ENCODE peak calls at places on chromosome 10, in seven cellular contexts. B, A, Y, K, I, M and T are unnamed samples. For H3K4me1, the result is how much of the 10 kb centered on the place peaks cover.

GRCh38 chr10:109961181-109962001 is 38.1 kb upstream of the XPNPEP1 start:
- DNase-seq in B (no peak), A (no peak), Y (no peak), K (no peak), I (no peak), M (no peak), T (no peak)

GRCh38 chr10:28875535-28876208 is 198.4 kb downstream of the BAMBI start:
- DNase-seq in B (no peak), A (no peak), Y (no peak), K (peak), I (no peak), M (no peak), T (no peak)

GRCh38 chr10:8502611-8503010 is 448.1 kb downstream of the GATA3 start:
- DNase-seq in B (no peak), A (no peak), Y (no peak), K (no peak), I (no peak), M (no peak), T (no peak)

GRCh38 chr10:110274072-110274627 is 30.6 kb downstream of the SMNDC1 start:
- DNase-seq in B (no peak), A (no peak), Y (no peak), K (no peak), I (no peak), M (no peak), T (no peak)

GRCh38 chr10:124967255-124967654 is 25.3 kb downstream of the ZRANB1 start:
- DNase-seq in B (no peak), A (no peak), Y (no peak), K (no peak), I (no peak), M (no peak), T (no peak)

GRCh38 chr10:17084258-17084657 is 45.4 kb downstream of the CUBN start:
- DNase-seq in B (no peak), A (no peak), Y (no peak), K (no peak), I (no peak), M (no peak), T (no peak)

GRCh38 chr10:118584181-118584954 is 11.1 kb downstream of the PRLHR start:
- DNase-seq in B (no peak), A (no peak), Y (no peak), K (no peak), I (no peak), M (no peak), T (no peak)

GRCh38 chr10:81957976-81958375 is 83.0 kb downstream of the NRG3 start:
- DNase-seq in B (no peak), A (no peak), Y (no peak), K (no peak), I (no peak), M (no peak), T (no peak)

GRCh38 chr10:124997791-124998623 is 56.1 kb downstream of the ZRANB1 start:
- DNase-seq in B (no peak), A (no peak), Y (no peak), K (no peak), I (peak), M (no peak), T (no peak)

GRCh38 chr10:819816-820215 is 111.7 kb downstream of the LARP4B start:
- DNase-seq in B (no peak), A (no peak), Y (no peak), K (no peak), I (no peak), M (no peak), T (no peak)

GRCh38 chr10:9038146-9038714 is 983.7 kb downstream of the GATA3 start:
- DNase-seq in B (no peak), A (no peak), Y (no peak), K (no peak), I (no peak), M (no peak), T (no peak)

GRCh38 chr10:124564881-124565280 is 103.3 kb downstream of the LHPP start:
- DNase-seq in B (no peak), A (no peak), Y (no peak), K (no peak), I (no peak), M (no peak), T (no peak)

GRCh38 chr10:43815486-43815885 is 166.8 kb upstream of the ZNF32 start:
- DNase-seq in B (no peak), A (no peak), Y (no peak), K (no peak), I (no peak), M (no peak), T (no peak)

GRCh38 chr10:21349912-21350286 is 175.6 kb downstream of the SKIDA1 start:
- DNase-seq in B (no peak), A (no peak), Y (no peak), K (no peak), I (no peak), M (no peak), T (no peak)

GRCh38 chr10:100735345-100736143 is 9.8 kb upstream of the PAX2 start:
- DNase-seq in B (no peak), A (no peak), Y (no peak), K (peak), I (no peak), M (no peak), T (no peak)

GRCh38 chr10:69742928-69743602 is 58.6 kb upstream of the COL13A1 start:
- DNase-seq in B (no peak), A (no peak), Y (no peak), K (peak), I (no peak), M (no peak), T (no peak)

GRCh38 chr10:69861251-69862240 is 59.8 kb downstream of the COL13A1 start:
- DNase-seq in B (no peak), A (no peak), Y (no peak), K (no peak), I (no peak), M (no peak), T (no peak)

GRCh38 chr10:48790740-48791044 is 106.0 kb downstream of the WDFY4 start:
- DNase-seq in B (no peak), A (no peak), Y (no peak), K (no peak), I (no peak), M (no peak), T (no peak)

GRCh38 chr10:6530211-6530840 is 49.8 kb downstream of the PRKCQ start:
- DNase-seq in B (peak), A (no peak), Y (peak), K (no peak), I (peak), M (peak), T (peak)

GRCh38 chr10:93875032-93875358 is 18.8 kb upstream of the SLC35G1 start:
- DNase-seq in B (no peak), A (no peak), Y (no peak), K (no peak), I (no peak), M (no peak), T (no peak)

GRCh38 chr10:127790165-127790564 is 53.2 kb downstream of the FOXI2 start:
- DNase-seq in B (no peak), A (no peak), Y (no peak), K (no peak), I (no peak), M (no peak), T (no peak)

GRCh38 chr10:133104076-133104965 is 16.6 kb downstream of the ADGRA1 start:
- DNase-seq in B (no peak), A (no peak), Y (no peak), K (no peak), I (no peak), M (no peak), T (no peak)

GRCh38 chr10:117662126-117662525 is 119.6 kb downstream of the EMX2 start:
- DNase-seq in B (no peak), A (no peak), Y (no peak), K (no peak), I (no peak), M (no peak), T (no peak)

GRCh38 chr10:86344714-86345161 is 21.9 kb downstream of the GRID1 start:
- DNase-seq in B (no peak), A (no peak), Y (no peak), K (no peak), I (no peak), M (no peak), T (no peak)

GRCh38 chr10:92897916-92898315 is 49.6 kb downstream of the EXOC6 start:
- DNase-seq in B (no peak), A (no peak), Y (no peak), K (no peak), I (no peak), M (no peak), T (no peak)

GRCh38 chr10:110074986-110075664 is 67.3 kb downstream of the ADD3 start:
- DNase-seq in B (no peak), A (no peak), Y (no peak), K (no peak), I (no peak), M (no peak), T (no peak)

GRCh38 chr10:122307669-122308486 is 36.8 kb downstream of the BTBD16 start:
- DNase-seq in B (no peak), A (peak), Y (no peak), K (no peak), I (peak), M (no peak), T (no peak)

GRCh38 chr10:130017631-130018022 is 53.6 kb upstream of the EBF3 start:
- DNase-seq in B (no peak), A (no peak), Y (no peak), K (no peak), I (peak), M (no peak), T (no peak)

GRCh38 chr10:112848868-112849267 is 101.2 kb upstream of the TCF7L2 start:
- DNase-seq in B (no peak), A (no peak), Y (no peak), K (no peak), I (no peak), M (no peak), T (no peak)

GRCh38 chr10:22685926-22686325 is 28.5 kb downstream of the PIP4K2A start:
- DNase-seq in B (no peak), A (no peak), Y (no peak), K (no peak), I (no peak), M (no peak), T (no peak)

GRCh38 chr10:90174531-90174930 is 473.1 kb downstream of the KIF20B start:
- DNase-seq in B (no peak), A (no peak), Y (no peak), K (no peak), I (no peak), M (no peak), T (no peak)

DNA sequence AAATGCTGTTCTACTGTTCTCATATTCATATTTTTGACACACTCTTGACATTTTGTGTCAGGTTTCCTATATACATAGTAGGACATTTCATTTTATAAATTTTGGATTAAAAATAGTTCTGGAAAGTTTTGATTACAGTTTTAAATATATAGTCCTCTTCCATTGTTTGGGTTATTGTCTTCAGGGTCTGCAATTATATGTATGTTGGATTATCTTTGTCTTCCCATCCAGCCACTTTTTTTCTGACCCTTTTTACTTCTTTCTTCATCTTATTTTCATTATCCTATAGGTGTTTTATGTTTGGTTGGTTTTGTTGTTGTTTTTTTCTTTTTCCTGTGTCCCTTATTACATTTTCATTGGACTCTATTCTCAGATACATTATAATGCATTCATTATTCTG is 71.1 kb upstream of the CCDC6 start:
- DNase-seq in B (no peak), A (no peak), Y (no peak), K (no peak), I (no peak), M (no peak), T (no peak)
- H3K4me1 ChIP-seq in B (under half), A (under half), Y (under half), K (under half), I (under half), M (under half), T (under half)

DNA sequence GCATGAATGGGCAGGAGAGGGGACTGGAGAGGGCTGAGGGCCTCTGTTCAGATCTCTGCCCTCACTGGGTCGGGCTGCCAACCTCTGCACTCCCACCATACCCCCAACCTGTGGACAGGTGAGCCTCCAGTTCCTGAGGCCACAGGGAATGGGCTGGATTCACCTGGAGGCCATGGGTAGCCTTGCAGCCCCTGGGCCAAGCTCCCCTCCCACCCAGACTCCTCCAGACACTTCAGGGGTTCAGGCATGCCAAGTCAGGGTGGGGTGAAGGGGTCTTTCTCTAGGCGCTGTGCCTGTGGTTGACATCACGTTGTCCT is 80.5 kb downstream of the ZMIZ1 start:
- DNase-seq in B (no peak), A (no peak), Y (no peak), K (no peak), I (no peak), M (no peak), T (no peak)
- H3K4me1 ChIP-seq in B (half or more), A (half or more), Y (under half), K (half or more), I (half or more), M (half or more), T (half or more)

GRCh38 chr10:32050145-32050544 is 6.1 kb downstream of the KIF5B start:
- DNase-seq in B (no peak), A (no peak), Y (no peak), K (no peak), I (no peak), M (no peak), T (no peak)
- H3K4me1 ChIP-seq in B (under half), A (under half), Y (half or more), K (under half), I (half or more), M (half or more), T (half or more)

DNA sequence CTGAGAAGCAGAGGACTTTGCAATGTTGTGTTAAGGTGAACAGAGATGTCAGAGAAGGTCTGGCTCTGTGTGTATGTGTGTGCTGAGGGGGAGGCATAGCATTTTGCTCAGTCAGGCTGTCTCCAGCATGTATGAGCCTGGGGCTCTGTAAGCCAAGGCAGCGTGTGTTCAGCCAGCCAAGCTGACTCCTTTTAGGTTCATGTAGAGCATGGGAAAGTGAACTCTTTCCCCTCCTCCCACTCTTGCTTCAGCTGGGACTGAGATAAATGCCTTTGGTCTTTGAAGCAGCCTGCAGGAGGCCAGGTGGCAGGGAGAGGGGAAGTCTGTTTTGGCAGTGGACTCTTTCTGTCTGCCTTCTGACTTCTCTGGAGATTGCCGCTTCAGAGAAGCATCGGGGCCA is 3.8 kb downstream of the SFXN2 start:
- DNase-seq in B (no peak), A (no peak), Y (no peak), K (peak), I (no peak), M (no peak), T (no peak)
- H3K4me1 ChIP-seq in B (under half), A (under half), Y (under half), K (under half), I (under half), M (under half), T (under half)